ENCODE peak calls at places on chromosome 13, in ten cellular contexts. Y is PC-9, U is tibial nerve, M is A549, F is breast epithelium, E is left ventricle myocardium inferior, W is heart right ventricle, K is OCI-LY7, H is SK-N-SH, D is psoas muscle. Q is an unnamed sample.

GRCh38 chr13:41938918-41939317 is 22.0 kb downstream of the VWA8 start:
- DNase-seq in Y (no peak), U (no peak), M (no peak), F (no peak), E (no peak), W (no peak), K (no peak), H (no peak), D (no peak), Q (no peak)

GRCh38 chr13:35916186-35916585 is 215.0 kb downstream of the DCLK1 start:
- DNase-seq in Y (no peak), U (no peak), M (no peak), F (no peak), E (no peak), W (no peak), K (no peak), H (peak; percentile 30), D (no peak), Q (no peak)

GRCh38 chr13:60642552-60642951 is 245.5 kb downstream of the TDRD3 start:
- DNase-seq in Y (no peak), U (no peak), M (no peak), F (no peak), E (no peak), W (no peak), K (no peak), H (no peak), D (no peak), Q (no peak)

GRCh38 chr13:59320021-59320420 is 843.7 kb downstream of the DIAPH3 start:
- DNase-seq in Y (no peak), U (no peak), M (no peak), F (no peak), E (no peak), W (no peak), K (no peak), H (no peak), D (no peak), Q (no peak)

GRCh38 chr13:95536629-95537241 is 15.8 kb upstream of the CLDN10 start:
- DNase-seq in Y (peak; percentile 46), U (no peak), M (peak; percentile 21), F (no peak), E (no peak), W (no peak), K (peak; percentile 27), H (no peak), D (no peak), Q (no peak)

GRCh38 chr13:46341112-46341711 is 45.8 kb downstream of the RUBCNL start:
- DNase-seq in Y (no peak), U (no peak), M (no peak), F (no peak), E (no peak), W (no peak), K (peak; percentile 34), H (no peak), D (no peak), Q (no peak)

GRCh38 chr13:105587786-105588185 is 947.7 kb downstream of the EFNB2 start:
- DNase-seq in Y (peak; percentile 48), U (no peak), M (peak; percentile 19), F (no peak), E (no peak), W (no peak), K (no peak), H (no peak), D (no peak), Q (no peak)

GRCh38 chr13:50081106-50081898 is 66.1 kb downstream of the KCNRG start:
- DNase-seq in Y (no peak), U (peak; percentile 38), M (peak; percentile 43), F (no peak), E (peak; percentile 41), W (peak; percentile 56), K (peak; percentile 58), H (peak; percentile 68), D (peak; percentile 55), Q (peak; percentile 66)

GRCh38 chr13:40318366-40318765 is 348.1 kb downstream of the FOXO1 start:
- DNase-seq in Y (no peak), U (no peak), M (no peak), F (peak; percentile 56), E (peak; percentile 50), W (peak; percentile 41), K (peak; percentile 22), H (peak; percentile 36), D (peak; percentile 53), Q (no peak)

GRCh38 chr13:40204246-40204645 is 462.2 kb downstream of the FOXO1 start:
- DNase-seq in Y (no peak), U (no peak), M (no peak), F (no peak), E (no peak), W (no peak), K (peak; percentile 47), H (no peak), D (no peak), Q (no peak)

GRCh38 chr13:79311456-79311855 is 94.6 kb downstream of the RBM26 start:
- DNase-seq in Y (no peak), U (no peak), M (no peak), F (no peak), E (no peak), W (no peak), K (no peak), H (no peak), D (no peak), Q (no peak)

GRCh38 chr13:20206065-20206725 is 13.5 kb upstream of the GJB2 start:
- DNase-seq in Y (no peak), U (no peak), M (no peak), F (no peak), E (no peak), W (no peak), K (no peak), H (no peak), D (no peak), Q (no peak)

GRCh38 chr13:20209937-20210336 is 17.2 kb upstream of the GJB2 start:
- DNase-seq in Y (no peak), U (no peak), M (no peak), F (no peak), E (no peak), W (no peak), K (no peak), H (no peak), D (no peak), Q (no peak)

DNA sequence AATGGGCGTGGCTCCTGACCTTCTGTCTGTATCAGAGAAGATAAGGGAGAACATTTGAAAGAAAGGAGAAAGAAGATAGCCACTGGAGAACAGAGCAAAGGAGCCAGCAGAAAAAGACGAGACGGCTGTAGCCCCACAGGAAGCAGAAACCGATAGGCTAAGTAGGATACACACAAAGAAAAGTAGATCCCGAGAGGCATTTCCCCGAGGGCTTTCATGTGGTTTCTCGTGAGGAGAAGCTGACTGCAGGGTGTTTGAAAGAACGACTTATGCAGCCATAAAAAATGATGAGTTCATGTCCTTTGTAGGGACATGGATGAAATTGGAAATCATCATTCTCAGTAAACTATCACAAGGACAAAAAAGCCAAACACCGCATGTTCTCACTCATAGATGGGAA is 14.1 kb upstream of the GJB2 start:
- DNase-seq in Y (no peak), U (no peak), M (no peak), F (no peak), E (no peak), W (no peak), K (no peak), H (no peak), D (no peak), Q (no peak)
- TF ChIP-seq CTCF in Y (no peak), U (no peak), M (no peak), F (no peak), E (no peak), W (no peak), K (no peak), H (no peak), D (no peak), Q (no peak)

DNA sequence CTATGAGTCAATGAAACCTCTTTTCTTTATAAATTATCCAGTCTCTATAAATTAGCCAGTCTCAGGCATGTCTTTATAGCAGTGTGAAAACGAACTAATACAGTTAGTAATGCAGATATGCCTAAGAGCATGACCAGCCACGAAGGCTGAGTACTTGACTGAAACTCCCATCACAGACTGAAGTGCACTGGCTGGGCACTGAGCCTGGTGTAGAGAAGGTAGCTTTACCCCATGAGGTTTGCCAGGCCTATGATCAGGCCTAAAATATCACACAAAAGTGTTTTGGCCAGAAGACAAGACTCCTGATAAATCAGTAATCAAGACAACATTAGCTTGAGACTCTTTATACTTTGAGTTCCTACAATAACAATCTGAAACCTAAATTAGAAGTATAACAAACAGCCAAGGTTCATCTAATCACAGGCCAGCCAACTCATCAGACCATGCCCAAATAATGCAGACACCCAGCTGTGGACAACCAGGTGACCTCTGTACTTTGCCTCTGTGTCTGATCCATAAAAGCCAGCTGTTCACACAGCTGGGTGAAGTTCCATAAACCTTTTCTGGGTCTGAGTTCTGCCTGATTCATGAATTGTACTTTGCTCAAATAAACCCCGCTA is 771.8 kb upstream of the SLITRK1 start:
- DNase-seq in Y (no peak), U (no peak), M (no peak), F (no peak), E (peak; percentile 66), W (peak; percentile 54), K (no peak), H (no peak), D (no peak), Q (peak; percentile 17)
- H3K27ac ChIP-seq in Y (no peak overlapping the region), U (no peak overlapping the region), M (no peak overlapping the region), F (no peak overlapping the region), E (peak overlapping the region; percentile 87), W (no peak overlapping the region), K (no peak overlapping the region), H (no peak overlapping the region), D (no peak overlapping the region), Q (no peak overlapping the region)

GRCh38 chr13:66574606-66575005 is 655.5 kb downstream of the PCDH9 start:
- DNase-seq in Y (no peak), U (no peak), M (no peak), F (no peak), E (no peak), W (no peak), K (no peak), H (no peak), D (no peak), Q (no peak)

GRCh38 chr13:66576381-66576780 is 653.8 kb downstream of the PCDH9 start:
- DNase-seq in Y (no peak), U (no peak), M (no peak), F (no peak), E (no peak), W (no peak), K (no peak), H (no peak), D (no peak), Q (no peak)

GRCh38 chr13:66581691-66582090 is 648.4 kb downstream of the PCDH9 start:
- DNase-seq in Y (no peak), U (no peak), M (no peak), F (no peak), E (no peak), W (no peak), K (no peak), H (no peak), D (no peak), Q (no peak)

GRCh38 chr13:66577358-66577757 is 652.8 kb downstream of the PCDH9 start:
- DNase-seq in Y (no peak), U (no peak), M (no peak), F (no peak), E (no peak), W (no peak), K (no peak), H (no peak), D (no peak), Q (no peak)

GRCh38 chr13:66578305-66578704 is 651.8 kb downstream of the PCDH9 start:
- DNase-seq in Y (no peak), U (no peak), M (no peak), F (no peak), E (no peak), W (no peak), K (no peak), H (no peak), D (no peak), Q (no peak)
- H3K4me1 ChIP-seq in Y (no peaks in the 10 kb centered on the region), U (no peaks in the 10 kb centered on the region), M (no peaks in the 10 kb centered on the region), F (no peaks in the 10 kb centered on the region), E (no peaks in the 10 kb centered on the region), W (no peaks in the 10 kb centered on the region), K (no peaks in the 10 kb centered on the region), H (no peaks in the 10 kb centered on the region), D (no peaks in the 10 kb centered on the region), Q (no peaks in the 10 kb centered on the region)

GRCh38 chr13:109610517-109610916 is 175.9 kb downstream of the IRS2 start:
- DNase-seq in Y (peak; percentile 26), U (peak; percentile 8), M (peak; percentile 31), F (no peak), E (peak; percentile 43), W (peak; percentile 37), K (peak; percentile 1), H (peak; percentile 11), D (no peak), Q (peak; percentile 69)
- TF ChIP-seq CTCF in Y (peak; percentile 52), U (no peak), M (no peak), F (no peak), E (peak; percentile 65), W (no peak), K (peak; percentile 31), H (peak; percentile 42), D (peak; percentile 25), Q (peak; percentile 45)